ENCODE peak calls at places on chromosomes 11 and 22, in four cellular contexts. U is epithelial cell of esophagus, P is ascending aorta, L is lung. O is an unnamed sample.

GRCh38 chr11:34890089-34890488 is 26.1 kb downstream of the APIP start:
- DNase-seq in P (no peak), U (peak), L (no peak), O (no peak)

GRCh38 chr11:4683020-4683419 is 14.6 kb downstream of the OR51E2 start:
- DNase-seq in P (no peak), L (no peak), U (peak), O (no peak)

GRCh38 chr11:103228807-103229206 is 119.6 kb downstream of the DYNC2H1 start:
- DNase-seq in L (no peak), P (no peak), U (no peak), O (peak)

GRCh38 chr11:14189874-14190273 is 169.1 kb downstream of the RRAS2 start:
- DNase-seq in U (no peak), L (peak), P (peak), O (no peak)

GRCh38 chr11:76635991-76636520 is 34.5 kb downstream of the LRRC32 start:
- DNase-seq in U (no peak), P (peak), L (no peak), O (no peak)

GRCh38 chr11:66443602-66444001 is 5.0 kb upstream of the MRPL11 start:
- DNase-seq in L (no peak), P (no peak), U (peak), O (no peak)

GRCh38 chr11:69352715-69353325 is 58.9 kb downstream of the MYEOV start:
- DNase-seq in U (peak), P (no peak), L (peak), O (no peak)

GRCh38 chr11:70024036-70024772 is 53.9 kb upstream of the ANO1 start:
- DNase-seq in L (no peak), P (peak), U (no peak), O (no peak)

GRCh38 chr11:133957926-133958325 is 1.2 kb upstream of the IGSF9B start:
- DNase-seq in P (no peak), L (peak), U (no peak), O (no peak)
- H3K4me3 ChIP-seq in P (peak), L (no peak), U (no peak), O (no peak)

GRCh38 chr22:49234459-49234858 is 593.2 kb downstream of the BRD1 start:
- DNase-seq in P (peak), U (no peak), L (peak), O (no peak)
- TF ChIP-seq CTCF in P (no peak), U (no peak), L (no peak), O (no peak)

GRCh38 chr11:57777969-57778317 is 16.3 kb downstream of the CTNND1 start:
- DNase-seq in L (no peak), U (peak), P (no peak), O (no peak)
- H3K4me3 ChIP-seq in L (no peak), U (peak), P (peak), O (no peak)

DNA sequence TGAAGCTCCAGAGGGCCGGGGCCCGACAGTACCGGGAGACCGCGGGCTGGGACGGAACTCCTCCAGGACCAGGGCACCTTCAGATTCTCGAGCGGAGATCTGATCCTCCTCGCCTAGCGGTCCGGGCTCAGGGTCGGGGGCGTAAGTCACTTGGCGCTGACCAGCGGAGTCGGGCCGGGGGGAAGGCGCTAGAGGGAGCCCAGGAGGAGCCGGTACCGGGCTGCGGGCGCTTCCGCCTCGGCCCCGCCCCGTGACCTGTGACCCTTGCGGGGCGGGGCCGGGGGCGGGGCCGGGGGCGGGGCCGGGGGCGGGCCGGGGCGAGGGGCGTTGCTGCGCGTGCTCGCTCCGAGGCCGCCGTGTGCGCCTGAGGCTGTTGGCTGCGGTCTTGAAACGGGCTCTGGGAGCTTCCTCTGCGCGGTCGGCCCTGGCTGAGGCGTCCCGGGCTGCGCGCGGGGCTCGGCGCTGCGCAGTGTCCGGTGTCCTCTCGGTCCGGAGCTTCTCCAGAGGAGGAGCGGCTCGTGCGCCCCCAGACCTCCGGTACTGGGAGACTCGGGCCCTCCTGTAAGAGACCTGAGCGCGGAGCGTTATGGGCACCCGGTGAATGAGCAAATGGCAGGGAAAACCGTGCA is at the start of gene ARSA:
- DNase-seq in L (peak), U (peak), P (peak), O (peak)
- TF ChIP-seq CTCF in L (peak), U (no peak), P (peak), O (peak)

GRCh38 chr11:111444040-111444439 is 65.0 kb upstream of the POU2AF1 start:
- DNase-seq in P (no peak), U (no peak), L (no peak), O (no peak)
- H3K4me3 ChIP-seq in P (no peak), U (no peak), L (no peak), O (no peak)

GRCh38 chr11:126878892-126879291 is 121.7 kb downstream of the KIRREL3 start:
- DNase-seq in L (no peak), P (no peak), U (no peak), O (no peak)

GRCh38 chr11:126871792-126872191 is 128.8 kb downstream of the KIRREL3 start:
- DNase-seq in U (no peak), P (no peak), L (no peak), O (no peak)

GRCh38 chr11:126879516-126879915 is 121.1 kb downstream of the KIRREL3 start:
- DNase-seq in L (no peak), P (no peak), U (no peak), O (no peak)

GRCh38 chr11:126874276-126874675 is 126.3 kb downstream of the KIRREL3 start:
- DNase-seq in U (no peak), L (no peak), P (no peak), O (no peak)

DNA sequence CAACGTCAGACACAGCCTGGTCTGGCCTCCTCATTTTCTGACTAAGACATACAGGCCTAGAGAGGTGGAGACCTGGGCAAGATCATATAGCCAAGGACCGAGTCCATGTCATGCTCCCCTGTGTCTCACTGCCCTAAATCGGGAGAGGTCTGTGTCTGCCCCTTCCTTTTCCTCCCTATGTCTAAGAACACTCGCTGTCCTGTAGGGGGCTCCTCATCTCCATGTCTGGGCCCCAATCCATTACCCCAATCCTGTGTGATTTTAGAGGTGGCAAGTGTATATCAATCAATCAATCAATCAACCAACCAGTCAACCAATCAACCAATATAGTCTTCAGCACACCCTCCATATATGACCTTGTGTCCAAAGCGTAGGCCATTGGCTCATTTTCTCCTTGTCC is 125.7 kb downstream of the KIRREL3 start:
- DNase-seq in P (no peak), U (no peak), L (no peak), O (peak)
- TF ChIP-seq CTCF in P (no peak), U (no peak), L (no peak), O (peak)

GRCh38 chr22:43288807-43289417 is 54.3 kb downstream of the SCUBE1 start:
- DNase-seq in L (no peak), P (no peak), U (no peak), O (no peak)

GRCh38 chr22:43289551-43289963 is 53.6 kb downstream of the SCUBE1 start:
- DNase-seq in P (no peak), U (no peak), L (no peak), O (peak)

GRCh38 chr22:43288378-43288777 is 54.8 kb downstream of the SCUBE1 start:
- DNase-seq in L (no peak), P (no peak), U (no peak), O (no peak)

GRCh38 chr22:43291381-43291780 is 51.8 kb downstream of the SCUBE1 start:
- DNase-seq in P (no peak), U (no peak), L (no peak), O (no peak)

DNA sequence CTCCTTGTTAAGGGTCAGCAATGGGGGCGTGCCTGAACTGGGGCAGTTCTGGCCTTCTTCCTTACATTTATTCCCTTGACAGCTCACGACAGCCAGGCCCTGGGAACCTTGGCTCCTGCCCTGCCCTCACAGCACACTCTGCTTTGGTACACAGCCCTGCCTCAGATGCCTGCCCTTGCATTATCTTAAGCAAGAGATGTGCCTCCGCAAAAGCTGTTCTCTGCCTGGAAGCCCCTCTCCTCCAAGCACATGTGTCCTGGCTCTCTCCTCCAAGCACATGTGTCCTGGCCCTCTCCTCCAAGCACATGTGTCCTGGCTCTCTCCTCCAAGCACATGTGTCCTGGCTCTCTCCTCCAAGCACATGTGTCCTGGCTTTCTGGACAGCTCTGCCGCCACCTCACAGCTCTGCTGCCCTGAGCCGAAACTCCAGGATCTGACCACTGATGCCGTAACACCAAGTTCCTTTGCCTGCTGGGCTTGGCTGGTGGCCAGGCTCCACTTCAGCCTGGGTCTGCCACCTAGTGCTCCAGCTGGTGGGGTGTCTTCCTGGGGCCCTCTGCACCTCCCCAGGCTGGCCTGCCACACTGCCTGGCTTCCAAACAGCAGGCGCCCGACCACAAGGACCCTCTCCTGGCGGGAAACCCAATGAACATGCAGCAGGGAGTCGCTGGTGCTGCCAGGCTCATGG is 53.1 kb downstream of the SCUBE1 start:
- DNase-seq in L (peak), P (peak), U (peak), O (no peak)
- H3K4me3 ChIP-seq in L (no peak), P (peak), U (no peak), O (no peak)

O was measured in GM12865.